ENCODE peak calls at places on chromosomes 4 and X, in four cellular contexts. One of them, this sample, is unnamed.

GRCh38 chrX:114903618-114904017 is 113.8 kb downstream of the IL13RA2 start:
- DNase-seq in dorsolateral prefrontal cortex: no peak
- DNase-seq in endothelial cell: no peak
- DNase-seq in lung: no peak
- DNase-seq in this sample: no peak

GRCh38 chrX:8319359-8319758 is 145.3 kb upstream of the VCX3B start:
- DNase-seq in dorsolateral prefrontal cortex: no peak
- DNase-seq in endothelial cell: no peak
- DNase-seq in lung: no peak
- DNase-seq in this sample: no peak

GRCh38 chr4:150384249-150384648 is 197.7 kb upstream of the MAB21L2 start:
- DNase-seq in dorsolateral prefrontal cortex: no peak
- DNase-seq in endothelial cell: no peak
- DNase-seq in lung: no peak
- DNase-seq in this sample: no peak

GRCh38 chr4:6935961-6936360 is 26.3 kb downstream of the TBC1D14 start:
- DNase-seq in lung: no peak
- DNase-seq in endothelial cell: no peak
- DNase-seq in dorsolateral prefrontal cortex: no peak
- DNase-seq in this sample: no peak

GRCh38 chr4:11408569-11408968 is 20.1 kb downstream of the HS3ST1 start:
- DNase-seq in dorsolateral prefrontal cortex: no peak
- DNase-seq in lung: no peak
- DNase-seq in endothelial cell: no peak
- DNase-seq in this sample: no peak

GRCh38 chrX:74521961-74522833 is 92.2 kb downstream of the RLIM start:
- DNase-seq in dorsolateral prefrontal cortex: no peak
- DNase-seq in lung: no peak
- DNase-seq in endothelial cell: no peak
- DNase-seq in this sample: no peak

GRCh38 chr4:1695913-1696312 is 11.8 kb upstream of the FAM53A start:
- DNase-seq in lung: no peak
- DNase-seq in endothelial cell: no peak
- DNase-seq in dorsolateral prefrontal cortex: no peak
- DNase-seq in this sample: no peak

GRCh38 chr4:7398104-7398423 is 36.7 kb downstream of the PSAPL1 start:
- DNase-seq in lung: peak
- DNase-seq in endothelial cell: no peak
- DNase-seq in dorsolateral prefrontal cortex: peak
- DNase-seq in this sample: peak

GRCh38 chr4:53680168-53680567 is 88.9 kb upstream of the LNX1 start:
- DNase-seq in dorsolateral prefrontal cortex: no peak
- DNase-seq in lung: no peak
- DNase-seq in endothelial cell: no peak
- DNase-seq in this sample: no peak

GRCh38 chr4:2354127-2354526 is 64.3 kb downstream of the ZFYVE28 start:
- DNase-seq in lung: no peak
- DNase-seq in endothelial cell: no peak
- DNase-seq in dorsolateral prefrontal cortex: peak
- DNase-seq in this sample: no peak

GRCh38 chr4:15238720-15239119 is 189.1 kb upstream of the C1QTNF7 start:
- DNase-seq in lung: peak
- DNase-seq in endothelial cell: peak
- DNase-seq in dorsolateral prefrontal cortex: no peak
- DNase-seq in this sample: peak

GRCh38 chr4:53653484-53654053 is 62.3 kb upstream of the LNX1 start:
- DNase-seq in endothelial cell: no peak
- DNase-seq in dorsolateral prefrontal cortex: no peak
- DNase-seq in lung: no peak
- DNase-seq in this sample: peak

GRCh38 chr4:86043755-86044592 is 315.9 kb downstream of the MAPK10 start:
- DNase-seq in endothelial cell: peak
- DNase-seq in lung: no peak
- DNase-seq in dorsolateral prefrontal cortex: no peak
- DNase-seq in this sample: peak

GRCh38 chr4:181548873-181549541 is 694.2 kb upstream of the TENM3 start:
- DNase-seq in endothelial cell: no peak
- DNase-seq in lung: no peak
- DNase-seq in dorsolateral prefrontal cortex: no peak
- DNase-seq in this sample: peak

GRCh38 chrX:58025979-58026378 is 115.7 kb upstream of the ZXDA start:
- DNase-seq in dorsolateral prefrontal cortex: no peak
- DNase-seq in endothelial cell: no peak
- DNase-seq in lung: no peak
- DNase-seq in this sample: peak
- TF ChIP-seq CTCF in dorsolateral prefrontal cortex: peak
- TF ChIP-seq CTCF in endothelial cell: no peak
- TF ChIP-seq CTCF in lung: peak
- TF ChIP-seq CTCF in this sample: no peak

GRCh38 chr4:188841523-188841922 is 702.3 kb downstream of the TRIML1 start:
- DNase-seq in endothelial cell: no peak
- DNase-seq in lung: no peak
- DNase-seq in dorsolateral prefrontal cortex: no peak
- DNase-seq in this sample: no peak
- TF ChIP-seq CTCF in endothelial cell: no peak
- TF ChIP-seq CTCF in lung: no peak
- TF ChIP-seq CTCF in dorsolateral prefrontal cortex: no peak
- TF ChIP-seq CTCF in this sample: no peak

DNA sequence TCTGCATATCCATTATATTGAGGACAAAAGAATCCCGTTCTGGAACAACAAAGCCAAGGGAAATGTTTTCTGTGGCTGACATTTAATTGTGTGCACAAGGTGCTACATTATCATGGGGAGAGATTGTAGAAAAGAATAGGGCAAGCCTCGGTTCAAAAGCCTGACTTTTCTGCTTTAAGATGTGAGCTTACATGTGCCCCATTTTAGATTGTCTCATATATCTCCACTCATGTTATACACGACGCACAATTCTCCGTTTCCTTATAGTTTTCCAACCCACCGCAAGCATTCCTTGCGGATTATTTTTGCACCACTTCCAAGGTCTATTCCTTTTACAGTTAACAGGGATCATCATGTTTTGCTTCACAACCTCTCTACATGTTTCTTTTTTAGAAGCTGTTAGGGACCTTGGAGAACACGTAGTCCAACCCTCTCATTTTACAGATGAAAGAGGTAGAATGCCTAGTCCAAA is 99.6 kb upstream of the MAML3 start:
- DNase-seq in dorsolateral prefrontal cortex: no peak
- DNase-seq in lung: no peak
- DNase-seq in endothelial cell: no peak
- DNase-seq in this sample: no peak
- TF ChIP-seq CTCF in dorsolateral prefrontal cortex: no peak
- TF ChIP-seq CTCF in lung: no peak
- TF ChIP-seq CTCF in endothelial cell: no peak
- TF ChIP-seq CTCF in this sample: no peak

GRCh38 chrX:19810809-19811208 is 76.6 kb downstream of the SH3KBP1 start:
- DNase-seq in endothelial cell: no peak
- DNase-seq in lung: no peak
- DNase-seq in dorsolateral prefrontal cortex: no peak
- DNase-seq in this sample: no peak

GRCh38 chrX:19810370-19810769 is 77.0 kb downstream of the SH3KBP1 start:
- DNase-seq in lung: no peak
- DNase-seq in endothelial cell: no peak
- DNase-seq in dorsolateral prefrontal cortex: no peak
- DNase-seq in this sample: no peak

GRCh38 chrX:19811807-19812604 is 75.4 kb downstream of the SH3KBP1 start:
- DNase-seq in lung: no peak
- DNase-seq in endothelial cell: no peak
- DNase-seq in dorsolateral prefrontal cortex: no peak
- DNase-seq in this sample: no peak

GRCh38 chrX:19814778-19815177 is 72.6 kb downstream of the SH3KBP1 start:
- DNase-seq in endothelial cell: no peak
- DNase-seq in lung: no peak
- DNase-seq in dorsolateral prefrontal cortex: no peak
- DNase-seq in this sample: no peak

DNA sequence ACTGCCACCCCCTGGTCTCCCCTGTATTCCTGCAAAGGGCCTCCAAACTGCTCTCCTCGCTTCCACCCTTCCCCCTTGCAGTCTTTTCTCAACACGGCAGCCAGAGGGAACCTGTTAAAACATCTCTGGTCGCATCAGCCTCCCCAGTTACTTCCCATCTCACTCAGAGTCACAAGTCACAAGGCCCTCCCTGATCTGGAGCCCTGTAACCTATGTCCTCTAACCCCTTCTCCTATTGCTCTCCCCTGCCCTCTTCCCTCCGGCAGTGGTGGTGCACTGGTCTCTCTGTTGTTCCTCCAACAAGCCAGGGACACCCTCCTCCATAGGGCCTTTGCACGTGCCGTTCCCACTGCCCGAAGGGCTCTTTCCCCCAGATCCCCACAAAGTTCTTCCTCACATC is 73.2 kb downstream of the SH3KBP1 start:
- DNase-seq in dorsolateral prefrontal cortex: no peak
- DNase-seq in lung: no peak
- DNase-seq in endothelial cell: no peak
- DNase-seq in this sample: no peak
- TF ChIP-seq CTCF in dorsolateral prefrontal cortex: no peak
- TF ChIP-seq CTCF in lung: no peak
- TF ChIP-seq CTCF in endothelial cell: no peak
- TF ChIP-seq CTCF in this sample: no peak

DNA sequence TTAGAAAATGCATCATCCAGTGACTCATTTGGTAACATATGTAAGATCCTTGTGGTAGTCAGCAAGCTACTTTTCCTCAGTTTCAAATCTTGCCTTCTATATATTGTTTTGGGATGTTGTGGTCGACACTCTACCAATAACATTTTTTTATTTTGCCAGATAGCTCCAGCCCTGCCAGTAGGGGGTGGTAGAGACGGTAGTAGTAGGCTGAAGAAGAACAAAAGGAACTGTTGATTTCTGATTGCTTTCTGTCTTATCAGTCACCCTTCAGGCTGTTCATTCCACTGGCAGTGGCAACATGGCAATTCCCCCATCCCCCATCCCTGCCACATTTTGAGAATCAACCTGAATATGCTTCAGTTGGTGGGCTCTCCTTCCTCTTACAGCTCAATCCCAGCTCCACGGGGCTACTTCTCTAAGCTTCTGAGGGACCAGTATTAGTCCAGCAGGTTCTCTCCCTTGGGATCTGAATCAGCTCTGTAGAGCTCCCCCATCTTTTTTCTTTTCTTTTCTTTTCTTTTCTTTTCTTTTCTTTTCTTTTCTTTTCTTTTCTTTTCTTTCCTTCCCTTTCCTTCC is 171.5 kb upstream of the VEGFC start:
- DNase-seq in dorsolateral prefrontal cortex: no peak
- DNase-seq in endothelial cell: no peak
- DNase-seq in lung: no peak
- DNase-seq in this sample: peak
- TF ChIP-seq CTCF in dorsolateral prefrontal cortex: no peak
- TF ChIP-seq CTCF in endothelial cell: peak
- TF ChIP-seq CTCF in lung: no peak
- TF ChIP-seq CTCF in this sample: peak

DNA sequence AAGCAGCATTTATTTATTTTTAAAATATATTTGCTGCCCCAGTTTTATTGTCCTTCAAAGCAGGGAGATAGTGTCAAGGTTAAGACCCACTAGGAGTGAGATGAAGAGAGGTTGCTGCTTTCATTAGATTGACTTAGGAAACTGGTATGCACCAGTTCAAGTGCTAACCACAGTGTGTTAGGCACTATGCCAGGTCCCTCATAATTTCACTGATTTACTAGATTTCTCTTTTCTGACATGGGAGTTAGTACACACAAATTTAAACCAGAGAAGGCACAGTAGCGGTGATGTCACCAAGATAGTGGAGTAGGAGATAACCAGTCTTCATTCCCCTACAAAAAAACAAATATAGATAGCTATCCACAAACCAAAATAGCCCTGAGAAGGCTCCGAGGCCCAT is 14.3 kb downstream of the RRAGB start:
- DNase-seq in lung: no peak
- DNase-seq in endothelial cell: no peak
- DNase-seq in dorsolateral prefrontal cortex: no peak
- DNase-seq in this sample: no peak
- TF ChIP-seq CTCF in lung: no peak
- TF ChIP-seq CTCF in endothelial cell: no peak
- TF ChIP-seq CTCF in dorsolateral prefrontal cortex: no peak
- TF ChIP-seq CTCF in this sample: no peak

DNA sequence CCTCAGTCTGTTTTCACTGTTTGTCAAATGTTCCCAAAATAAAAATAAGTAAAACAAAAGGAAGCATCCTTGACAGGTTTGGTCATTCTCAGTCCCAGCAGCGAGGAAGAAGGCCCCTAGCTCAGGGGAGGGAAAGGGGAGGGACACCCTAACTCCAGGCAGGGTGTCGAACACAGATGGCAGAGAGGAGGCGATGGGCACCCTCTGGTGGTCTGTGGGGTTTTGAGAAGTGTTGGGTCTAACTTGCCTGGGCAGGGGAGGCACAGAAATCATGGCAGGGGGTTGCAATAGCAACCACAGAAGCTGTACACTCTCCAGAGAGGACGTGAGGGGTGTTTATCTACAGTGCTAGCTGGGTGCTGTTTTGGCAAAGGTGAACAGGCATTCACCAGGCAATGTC is 229.8 kb upstream of the SFRP2 start:
- DNase-seq in endothelial cell: peak
- DNase-seq in dorsolateral prefrontal cortex: no peak
- DNase-seq in lung: no peak
- DNase-seq in this sample: peak
- TF ChIP-seq CTCF in endothelial cell: no peak
- TF ChIP-seq CTCF in dorsolateral prefrontal cortex: no peak
- TF ChIP-seq CTCF in lung: no peak
- TF ChIP-seq CTCF in this sample: no peak